ENCODE peak calls at places on chromosomes 4 and X, in five cellular contexts. K, Y, D, F and W are unnamed samples.

GRCh38 chr4:111187108-111187507 is 564.2 kb upstream of the PITX2 start:
- DNase-seq in Y (no peak), F (no peak), K (no peak), D (no peak), W (no peak)

GRCh38 chrX:68945603-68946228 is 116.9 kb downstream of the EFNB1 start:
- DNase-seq in D (peak), K (no peak), Y (no peak), F (no peak), W (no peak)

GRCh38 chr4:7803992-7804758 is 135.5 kb downstream of the AFAP1 start:
- DNase-seq in K (peak), Y (peak), D (peak), F (peak), W (no peak)

GRCh38 chrX:108359811-108360602 is 78.2 kb downstream of the COL4A6 start:
- DNase-seq in F (no peak), Y (no peak), K (no peak), D (no peak), W (no peak)

GRCh38 chr4:173360587-173361221 is 10.1 kb upstream of the SAP30 start:
- DNase-seq in Y (no peak), D (peak), F (no peak), K (no peak), W (no peak)

GRCh38 chr4:6262176-6262575 is 7.5 kb upstream of the WFS1 start:
- DNase-seq in Y (no peak), F (no peak), D (no peak), K (no peak), W (no peak)

GRCh38 chr4:181971411-181971810 is 271.8 kb upstream of the TENM3 start:
- DNase-seq in K (no peak), D (no peak), Y (no peak), F (no peak), W (no peak)

GRCh38 chrX:1578511-1579173 is 12.8 kb upstream of the AKAP17A start:
- DNase-seq in D (no peak), K (no peak), F (no peak), Y (no peak), W (no peak)

GRCh38 chr4:112523008-112523440 is 7.0 kb upstream of the NEUROG2 start:
- DNase-seq in K (peak), F (no peak), Y (no peak), D (no peak), W (no peak)

GRCh38 chr4:168433576-168433975 is 46.7 kb downstream of the DDX60L start:
- DNase-seq in Y (no peak), F (no peak), D (peak), K (no peak), W (no peak)

GRCh38 chr4:113042502-113042901 is 7.0 kb upstream of the ANK2 start:
- DNase-seq in D (no peak), K (no peak), F (no peak), Y (no peak), W (no peak)

GRCh38 chr4:70676554-70677090 is 10.3 kb upstream of the JCHAIN start:
- DNase-seq in Y (no peak), K (no peak), F (no peak), D (no peak), W (no peak)

GRCh38 chr4:1554876-1555265 is 129.2 kb downstream of the FAM53A start:
- DNase-seq in F (no peak), D (no peak), Y (no peak), K (no peak), W (no peak)

GRCh38 chrX:115367455-115367854 is 77.9 kb downstream of the LUZP4 start:
- DNase-seq in K (no peak), F (no peak), Y (no peak), D (peak), W (peak)

GRCh38 chr4:185582651-185583400 is 47.5 kb upstream of the PDLIM3 start:
- DNase-seq in F (no peak), K (no peak), Y (no peak), D (no peak), W (no peak)

GRCh38 chr4:2792711-2793577 is at the start of gene SH3BP2:
- DNase-seq in F (peak), D (peak), K (peak), Y (no peak), W (no peak)

GRCh38 chr4:8240211-8241041 is 29.1 kb upstream of the HTRA3 start:
- DNase-seq in K (no peak), D (no peak), F (no peak), Y (no peak), W (no peak)

GRCh38 chr4:138611721-138612120 is 369.6 kb upstream of the SLC7A11 start:
- DNase-seq in F (no peak), K (no peak), Y (no peak), D (no peak), W (no peak)

GRCh38 chr4:66564901-66565648 is 894.8 kb upstream of the EPHA5 start:
- DNase-seq in K (no peak), F (peak), D (no peak), Y (peak), W (peak)

GRCh38 chr4:127055349-127055748 is 577.4 kb upstream of the INTU start:
- DNase-seq in D (no peak), F (no peak), K (no peak), Y (no peak), W (no peak)

GRCh38 chr4:101346312-101346561 is 1.1 kb downstream of the PPP3CA start:
- DNase-seq in F (no peak), D (no peak), Y (peak), K (no peak), W (no peak)

GRCh38 chr4:1379351-1379781 is 26.9 kb downstream of the NKX1-1 start:
- DNase-seq in D (no peak), Y (no peak), K (no peak), F (no peak), W (no peak)

GRCh38 chrX:16476692-16477091 is 173.3 kb upstream of the S100G start:
- DNase-seq in D (no peak), F (no peak), Y (no peak), K (no peak), W (no peak)

GRCh38 chr4:120052840-120053239 is 13.8 kb downstream of the MAD2L1 start:
- DNase-seq in D (peak), F (no peak), K (no peak), Y (no peak), W (peak)

GRCh38 chr4:61202638-61203495 is 2.7 kb downstream of the ADGRL3 start:
- DNase-seq in K (peak), Y (no peak), D (peak), F (peak), W (no peak)

GRCh38 chr4:158020175-158020574 is 152.7 kb downstream of the GASK1B start:
- DNase-seq in Y (peak), F (no peak), K (no peak), D (peak), W (peak)